ENCODE peak calls at places on chromosomes 13 and 19, in five cellular contexts. A is WTC11, F is K562, K is HepG2, D is HCT116. X is an unnamed sample.

GRCh38 chr13:36302289-36302688 is 4.7 kb upstream of the CCDC169 start:
- DNase-seq in A (no peak), K (no peak), D (no peak), F (no peak), X (no peak)

GRCh38 chr13:21546372-21546771 is 57.6 kb downstream of the MICU2 start:
- DNase-seq in D (no peak), K (no peak), A (no peak), F (no peak), X (no peak)

GRCh38 chr13:38707433-38707832 is 20.6 kb downstream of the FREM2 start:
- DNase-seq in F (no peak), A (no peak), K (no peak), D (no peak), X (no peak)

GRCh38 chr19:3443840-3444694 is 36.3 kb downstream of the SMIM24 start:
- DNase-seq in K (peak), D (no peak), A (peak), F (no peak), X (no peak)

GRCh38 chr13:23902975-23903905 is 5.9 kb upstream of the C1QTNF9B start:
- DNase-seq in K (no peak), A (peak), F (no peak), D (no peak), X (no peak)

GRCh38 chr13:100403675-100404074 is 184.9 kb downstream of the GGACT start:
- DNase-seq in K (no peak), A (peak), F (no peak), D (no peak), X (no peak)

GRCh38 chr13:103539265-103539664 is 473.0 kb upstream of the SLC10A2 start:
- DNase-seq in A (peak), K (no peak), F (no peak), D (no peak), X (no peak)

GRCh38 chr13:31870511-31870910 is 131.2 kb downstream of the RXFP2 start:
- DNase-seq in K (no peak), D (no peak), A (no peak), F (no peak), X (no peak)

GRCh38 chr19:13132471-13133166 is 14.6 kb downstream of the NACC1 start:
- DNase-seq in D (no peak), F (no peak), A (no peak), K (no peak), X (no peak)

GRCh38 chr19:18057557-18057956 is 29.2 kb downstream of the IL12RB1 start:
- DNase-seq in D (no peak), A (no peak), F (no peak), K (no peak), X (no peak)

GRCh38 chr13:41150058-41150457 is 17.5 kb upstream of the KBTBD6 start:
- DNase-seq in K (no peak), D (no peak), F (no peak), A (no peak), X (no peak)

GRCh38 chr13:40666905-40667621 is 622 bp upstream of the FOXO1 start:
- DNase-seq in A (peak), F (no peak), K (peak), D (no peak), X (no peak)

GRCh38 chr19:27742041-27742440 is 1470.9 kb downstream of the UQCRFS1 start:
- DNase-seq in A (no peak), D (no peak), F (no peak), K (no peak), X (no peak)

GRCh38 chr19:54325194-54325621 is 12.2 kb upstream of the LILRA5 start:
- DNase-seq in A (peak), K (peak), D (peak), F (peak), X (peak)

GRCh38 chr19:50461066-50461875 is 15.0 kb upstream of the EMC10 start:
- DNase-seq in D (peak), A (peak), F (peak), K (peak), X (peak)

GRCh38 chr19:51607920-51608562 is 22.2 kb downstream of the SIGLEC5 start:
- DNase-seq in D (peak), A (peak), F (peak), K (peak), X (no peak)

GRCh38 chr19:17841810-17842662 is 5.7 kb downstream of the JAK3 start:
- DNase-seq in A (peak), K (no peak), D (peak), F (peak), X (peak)

GRCh38 chr13:45336025-45336800 is 4.8 kb downstream of the TPT1 start:
- DNase-seq in F (no peak), A (no peak), K (no peak), D (no peak), X (no peak)

GRCh38 chr13:93771782-93772181 is 545.2 kb downstream of the GPC6 start:
- DNase-seq in A (no peak), D (no peak), F (no peak), K (no peak), X (no peak)

GRCh38 chr13:90039516-90039915 is 1308.0 kb upstream of the MIR17HG start:
- DNase-seq in A (no peak), F (no peak), D (no peak), K (no peak), X (no peak)

DNA sequence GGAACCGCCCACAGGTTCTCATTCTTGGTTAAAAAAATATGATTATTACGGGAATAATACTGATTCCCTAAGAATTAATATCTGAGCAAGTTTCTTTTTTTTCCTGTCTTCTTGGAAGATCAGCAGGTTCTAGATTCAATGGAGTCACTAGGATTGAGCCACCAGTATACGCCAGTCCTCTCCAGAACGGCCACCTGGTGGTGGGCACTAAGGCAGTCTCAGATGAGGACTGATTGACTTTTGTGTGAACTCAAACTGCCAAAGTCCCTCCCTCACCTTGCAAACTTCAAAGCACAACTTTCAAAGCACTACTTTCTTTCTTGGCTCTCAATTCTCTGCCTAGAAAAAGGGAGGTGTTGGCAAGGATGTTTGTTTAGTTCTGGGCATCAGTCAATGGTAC is 33.3 kb upstream of the ALOX5AP start:
- DNase-seq in F (no peak), A (no peak), D (no peak), K (no peak), X (no peak)
- TF ChIP-seq CTCF in F (no peak), A (no peak), D (peak), K (no peak), X (no peak)

DNA sequence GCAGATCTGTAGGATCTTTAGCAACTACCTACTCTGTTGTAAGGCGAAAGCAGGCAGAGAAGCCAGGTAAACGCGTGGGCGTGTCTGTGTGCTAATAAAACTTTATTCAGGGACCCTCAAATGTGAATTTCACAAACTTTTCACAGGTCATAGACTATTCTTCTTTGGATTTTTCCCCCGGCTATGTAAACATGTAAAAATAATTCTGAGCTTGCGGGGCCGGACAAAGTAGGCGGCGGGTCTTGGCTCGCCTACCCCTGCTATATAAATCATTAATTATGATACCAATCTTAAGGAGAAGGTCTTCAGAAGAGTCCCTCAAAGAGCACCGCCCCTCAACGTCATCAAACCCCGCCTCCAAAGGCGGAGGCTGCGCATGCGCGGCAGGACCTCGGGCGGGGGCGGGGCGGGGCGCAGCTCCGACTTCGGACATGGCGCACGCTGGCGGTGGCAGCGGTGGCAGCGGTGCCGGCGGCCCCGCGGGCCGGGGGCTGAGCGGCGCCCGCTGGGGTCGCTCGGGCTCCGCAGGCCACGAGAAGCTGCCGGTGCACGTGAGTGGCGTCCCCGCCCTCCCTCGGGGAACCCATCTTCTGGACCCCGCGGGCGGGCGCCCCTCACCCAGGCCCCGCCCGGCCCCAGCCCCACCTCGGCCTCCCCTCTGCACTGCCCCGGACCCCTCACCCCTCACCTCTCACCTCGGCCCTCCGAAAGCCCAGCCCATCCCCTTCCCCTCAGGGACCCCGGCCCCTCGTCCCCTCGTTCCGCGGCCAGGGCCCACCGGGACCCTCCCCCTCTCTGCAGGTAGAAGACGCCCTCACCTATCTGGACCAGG is at the start of gene SIN3B:
- DNase-seq in F (peak), D (peak), A (peak), K (peak), X (peak)
- TF ChIP-seq MAX in F (no peak), D (no peak), A (no peak), K (no peak), X (peak)

GRCh38 chr13:110682746-110683145 is 23.2 kb downstream of the CARS2 start:
- DNase-seq in F (no peak), A (no peak), D (no peak), K (no peak), X (no peak)
- TF ChIP-seq CTCF in F (no peak), A (no peak), D (no peak), K (no peak), X (no peak)

GRCh38 chr19:2063824-2064223 is 12.8 kb upstream of the MKNK2 start:
- DNase-seq in D (no peak), F (no peak), K (no peak), A (no peak), X (no peak)

GRCh38 chr19:2064395-2064787 is 13.3 kb upstream of the MKNK2 start:
- DNase-seq in D (no peak), K (no peak), F (no peak), A (no peak), X (no peak)

GRCh38 chr19:2062770-2063169 is 11.7 kb upstream of the MKNK2 start:
- DNase-seq in D (no peak), A (no peak), F (no peak), K (no peak), X (no peak)

GRCh38 chr19:2061936-2062729 is 11.1 kb upstream of the MKNK2 start:
- DNase-seq in K (peak), D (no peak), F (peak), A (no peak), X (no peak)

DNA sequence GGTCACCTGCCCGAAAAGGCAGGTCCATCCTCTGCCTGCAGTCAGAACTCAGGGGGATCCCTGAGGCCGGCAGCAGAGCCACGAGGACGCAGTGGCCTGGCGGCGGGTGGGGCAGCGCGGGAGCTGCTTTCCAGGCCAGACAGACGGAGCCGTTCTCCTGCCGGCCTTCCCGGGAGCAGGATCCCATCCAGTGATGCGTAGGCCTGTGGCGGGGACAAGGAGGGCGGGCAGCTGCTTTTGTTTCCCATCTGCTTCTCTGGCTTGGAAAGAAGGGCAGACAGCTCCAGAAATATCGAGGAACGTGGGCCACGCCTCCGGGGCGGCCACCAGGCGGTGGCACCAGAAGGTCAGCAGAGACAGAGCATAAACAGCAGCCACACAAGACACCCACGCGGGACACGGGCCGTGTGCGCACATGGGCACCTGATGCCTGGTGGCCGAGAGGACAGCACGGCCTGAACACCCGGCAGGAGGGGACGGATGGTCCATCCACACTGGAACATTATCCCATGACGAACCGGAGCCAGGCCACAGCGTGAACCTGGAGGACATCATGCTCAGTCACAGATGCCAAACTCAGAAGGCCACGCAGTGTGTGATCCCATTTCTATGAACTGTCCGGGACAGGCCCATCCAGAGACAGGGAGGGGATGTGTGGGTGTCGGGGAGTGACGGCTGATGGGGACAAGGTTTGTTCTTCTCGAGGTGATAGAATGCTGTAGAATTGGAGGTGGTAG is 13.9 kb upstream of the MKNK2 start:
- DNase-seq in D (no peak), K (no peak), A (no peak), F (no peak), X (no peak)
- TF ChIP-seq MAX in D (no peak), K (peak), A (no peak), F (no peak), X (no peak)

GRCh38 chr13:58955546-58956385 is 1208.0 kb downstream of the DIAPH3 start:
- DNase-seq in F (no peak), A (no peak), K (no peak), D (no peak), X (no peak)

GRCh38 chr13:58963321-58963720 is 1200.4 kb downstream of the DIAPH3 start:
- DNase-seq in A (no peak), F (no peak), D (no peak), K (no peak), X (no peak)

GRCh38 chr13:58964048-58964447 is 1199.7 kb downstream of the DIAPH3 start:
- DNase-seq in A (no peak), K (no peak), D (no peak), F (no peak), X (no peak)

GRCh38 chr13:58960909-58961308 is 1202.8 kb downstream of the DIAPH3 start:
- DNase-seq in F (no peak), D (no peak), K (peak), A (no peak), X (peak)
- TF ChIP-seq CTCF in F (no peak), D (no peak), K (no peak), A (peak), X (no peak)